ENCODE peak calls at places on chromosomes 4 and X, in seven cellular contexts. G is immature natural killer cell; O is OCI-M1; L is colonic mucosa; H is stimulated activated CD4-positive, alpha-beta T cell treated with anti-CD3 and anti-CD28 coated beads, TNF-alpha, amount 100 ng/mL, for 48 hours; J is HFF-Myc; U is KBM-7. X is an unnamed sample.

GRCh38 chr4:125547842-125548241 is 233.1 kb downstream of the FAT4 start:
- DNase-seq in G (no peak), O (peak), L (no peak), H (no peak), J (no peak), U (no peak), X (no peak)

GRCh38 chr4:6509587-6509986 is 37.2 kb upstream of the PPP2R2C start:
- DNase-seq in G (no peak), O (no peak), L (no peak), H (no peak), J (no peak), U (no peak), X (no peak)

GRCh38 chrX:85052207-85052606 is 48.5 kb downstream of the APOOL start:
- DNase-seq in G (no peak), O (no peak), L (no peak), H (no peak), J (no peak), U (no peak), X (no peak)

GRCh38 chr4:136495076-136495475 is 1037.2 kb downstream of the PCDH18 start:
- DNase-seq in G (no peak), O (no peak), L (no peak), H (no peak), J (no peak), U (no peak), X (no peak)

GRCh38 chr4:88054229-88054628 is 46.8 kb downstream of the PKD2 start:
- DNase-seq in G (no peak), O (no peak), L (no peak), H (no peak), J (no peak), U (no peak), X (no peak)

GRCh38 chr4:3413217-3413671 is 28.5 kb upstream of the HGFAC start:
- DNase-seq in G (no peak), O (no peak), L (no peak), H (no peak), J (no peak), U (no peak), X (no peak)

GRCh38 chr4:110371016-110371795 is 104.7 kb upstream of the ENPEP start:
- DNase-seq in G (no peak), O (no peak), L (no peak), H (no peak), J (no peak), U (no peak), X (no peak)

GRCh38 chrX:104712515-104712914 is 146.5 kb downstream of the IL1RAPL2 start:
- DNase-seq in G (no peak), O (no peak), L (no peak), H (no peak), J (no peak), U (no peak), X (no peak)

GRCh38 chr4:33998204-33998603 is 2246.1 kb downstream of the ARAP2 start:
- DNase-seq in G (no peak), O (no peak), L (no peak), H (no peak), J (no peak), U (no peak), X (no peak)

GRCh38 chr4:87524456-87524855 is 4.7 kb downstream of the SPARCL1 start:
- DNase-seq in G (no peak), O (peak), L (no peak), H (no peak), J (no peak), U (no peak), X (no peak)

GRCh38 chrX:1435241-1435900 is 17.3 kb downstream of the ASMTL start:
- DNase-seq in G (no peak), O (no peak), L (no peak), H (no peak), J (no peak), U (no peak), X (no peak)

GRCh38 chr4:142883433-142883832 is 37.3 kb upstream of the INPP4B start:
- DNase-seq in G (no peak), O (peak), L (no peak), H (no peak), J (peak), U (peak), X (no peak)

GRCh38 chrX:136588060-136588459 is 56.0 kb downstream of the VGLL1 start:
- DNase-seq in G (peak), O (peak), L (no peak), H (no peak), J (no peak), U (no peak), X (no peak)

GRCh38 chr4:177442623-177443155 is 452 bp upstream of the AGA start:
- DNase-seq in G (no peak), O (peak), L (peak), H (no peak), J (no peak), U (peak), X (no peak)

GRCh38 chr4:17544205-17544604 is 29.2 kb downstream of the CLRN2 start:
- DNase-seq in G (no peak), O (no peak), L (no peak), H (no peak), J (no peak), U (no peak), X (no peak)

GRCh38 chrX:51956441-51956840 is 63.0 kb downstream of the MAGED1 start:
- DNase-seq in G (no peak), O (no peak), L (no peak), H (no peak), J (no peak), U (no peak), X (no peak)

GRCh38 chrX:30521440-30522182 is 56.0 kb downstream of the TASL start:
- DNase-seq in G (no peak), O (no peak), L (no peak), H (no peak), J (no peak), U (no peak), X (no peak)

GRCh38 chr4:145773581-145774234 is 93.8 kb downstream of the C4orf51 start:
- DNase-seq in G (no peak), O (no peak), L (no peak), H (no peak), J (no peak), U (no peak), X (no peak)

GRCh38 chr4:10180603-10180926 is 64.0 kb upstream of the WDR1 start:
- DNase-seq in G (no peak), O (peak), L (no peak), H (no peak), J (no peak), U (peak), X (no peak)

GRCh38 chr4:89535251-89535650 is 227.7 kb upstream of the GPRIN3 start:
- DNase-seq in G (no peak), O (no peak), L (no peak), H (no peak), J (no peak), U (no peak), X (no peak)

GRCh38 chr4:58981828-58982227 is 1871.6 kb upstream of the IGFBP7 start:
- DNase-seq in G (no peak), O (no peak), L (no peak), H (no peak), J (no peak), U (no peak), X (no peak)

GRCh38 chrX:73478961-73479360 is 32.1 kb downstream of the CDX4 start:
- DNase-seq in G (no peak), O (no peak), L (no peak), H (no peak), J (no peak), U (no peak), X (no peak)

GRCh38 chrX:34578237-34578636 is 78.8 kb downstream of the TMEM47 start:
- DNase-seq in G (no peak), O (peak), L (no peak), H (no peak), J (no peak), U (peak), X (no peak)

GRCh38 chr4:151887151-151887815 is 126.5 kb upstream of the GATB start:
- DNase-seq in G (no peak), O (peak), L (no peak), H (no peak), J (no peak), U (peak), X (no peak)

GRCh38 chr4:21692211-21692610 is 256.4 kb downstream of the KCNIP4 start:
- DNase-seq in G (no peak), O (no peak), L (no peak), H (no peak), J (no peak), U (no peak), X (no peak)

GRCh38 chr4:138222041-138222440 is 20.1 kb downstream of the SLC7A11 start:
- DNase-seq in G (no peak), O (no peak), L (no peak), H (no peak), J (peak), U (no peak), X (no peak)

GRCh38 chr4:132382243-132382642 is 766.9 kb upstream of the PCDH10 start:
- DNase-seq in G (no peak), O (peak), L (no peak), H (no peak), J (no peak), U (no peak), X (no peak)

X was measured in right cardiac atrium.